ENCODE peak calls at places on chromosomes 4 and X, in four cellular contexts. G, B, J and M are unnamed samples.

GRCh38 chr4:139872274-139872673 is 206.7 kb downstream of the MGST2 start:
- DNase-seq in G (no peak), B (no peak), J (no peak), M (no peak)

GRCh38 chr4:174928575-174929253 is 10.6 kb downstream of the ADAM29 start:
- DNase-seq in G (no peak), B (no peak), J (no peak), M (no peak)

GRCh38 chrX:47637546-47638195 is 7.9 kb upstream of the CFP start:
- DNase-seq in G (peak), B (no peak), J (peak), M (peak)

GRCh38 chr4:88531549-88531948 is 8.0 kb upstream of the PYURF start:
- DNase-seq in G (no peak), B (no peak), J (no peak), M (no peak)

GRCh38 chrX:29308726-29309125 is 721.5 kb downstream of the IL1RAPL1 start:
- DNase-seq in G (no peak), B (no peak), J (no peak), M (no peak)

GRCh38 chrX:47751670-47752069 is 85.0 kb upstream of the ZNF81 start:
- DNase-seq in G (peak), B (no peak), J (no peak), M (peak)

GRCh38 chrX:133587071-133587470 is 171.8 kb upstream of the GPC4 start:
- DNase-seq in G (no peak), B (no peak), J (no peak), M (no peak)

GRCh38 chr4:33577798-33578197 is 2666.5 kb downstream of the ARAP2 start:
- DNase-seq in G (no peak), B (no peak), J (no peak), M (no peak)

GRCh38 chrX:133610056-133610455 is 194.8 kb upstream of the GPC4 start:
- DNase-seq in G (no peak), B (no peak), J (no peak), M (no peak)

GRCh38 chr4:143417679-143418403 is 81.2 kb downstream of the GAB1 start:
- DNase-seq in G (no peak), B (no peak), J (no peak), M (no peak)

GRCh38 chr4:182447938-182448280 is 204.7 kb downstream of the TENM3 start:
- DNase-seq in G (no peak), B (peak), J (no peak), M (no peak)

GRCh38 chr4:57037982-57038604 is 59.4 kb downstream of the POLR2B start:
- DNase-seq in G (peak), B (peak), J (peak), M (peak)

GRCh38 chrX:68832101-68832416 is 3.2 kb downstream of the EFNB1 start:
- DNase-seq in G (peak), B (no peak), J (peak), M (peak)